ENCODE peak calls at places on chromosomes 3 and 15, in four cellular contexts. F is testis, G is hepatocyte, N is lower leg skin. W is an unnamed sample.

GRCh38 chr15:48695835-48696573 is 50.5 kb upstream of the FBN1 start:
- DNase-seq in F (no peak), G (no peak), N (no peak), W (no peak)

GRCh38 chr3:48067271-48067670 is 51.1 kb upstream of the MAP4 start:
- DNase-seq in F (no peak), G (no peak), N (no peak), W (no peak)

GRCh38 chr3:148042663-148043445 is 633.7 kb downstream of the ZIC1 start:
- DNase-seq in F (no peak), G (no peak), N (no peak), W (no peak)

GRCh38 chr15:32106401-32107381 is 76.4 kb downstream of the CHRNA7 start:
- DNase-seq in F (no peak), G (no peak), N (no peak), W (no peak)

GRCh38 chr15:59741274-59741906 is 52.3 kb upstream of the BNIP2 start:
- DNase-seq in F (peak), G (peak), N (no peak), W (no peak)

GRCh38 chr3:33165372-33165771 is 51.6 kb downstream of the CRTAP start:
- DNase-seq in F (no peak), G (no peak), N (peak), W (no peak)

GRCh38 chr3:195040094-195040493 is 230.9 kb downstream of the XXYLT1 start:
- DNase-seq in F (peak), G (no peak), N (no peak), W (no peak)

GRCh38 chr3:10182950-10183349 is 18.2 kb downstream of the IRAK2 start:
- DNase-seq in F (no peak), G (no peak), N (no peak), W (no peak)

GRCh38 chr3:146087121-146087520 is 73.9 kb downstream of the PLOD2 start:
- DNase-seq in F (no peak), G (no peak), N (no peak), W (no peak)

DNA sequence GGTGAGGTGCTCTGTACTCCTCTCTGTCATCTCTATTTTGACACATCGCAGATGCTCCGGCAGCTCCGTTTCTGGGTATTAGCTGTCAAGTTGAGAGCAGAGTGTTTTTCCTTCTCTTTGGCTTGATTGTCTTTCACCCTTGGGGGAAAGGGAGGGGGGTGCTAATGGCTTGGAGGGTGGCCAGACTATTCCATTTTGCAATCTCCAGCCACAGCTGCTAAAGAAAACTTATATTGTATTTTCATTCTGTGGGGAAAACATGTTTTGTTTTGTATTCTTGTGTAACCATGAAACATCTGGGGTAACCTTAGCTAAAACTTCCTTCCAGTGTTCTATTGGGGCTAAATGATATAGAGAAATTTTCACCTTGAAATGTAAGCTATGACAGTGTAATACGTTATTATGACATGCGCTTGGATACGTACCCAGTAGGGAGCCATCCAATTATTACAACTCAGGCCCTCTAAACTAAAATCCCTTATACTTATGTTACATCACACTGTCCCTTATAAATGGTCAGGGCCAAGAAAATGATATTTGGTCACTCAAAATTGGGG is 14.0 kb upstream of the LARP6 start:
- DNase-seq in F (peak), G (peak), N (no peak), W (peak)
- H3K4me3 ChIP-seq in F (no peak), G (no peak), N (no peak), W (no peak)

DNA sequence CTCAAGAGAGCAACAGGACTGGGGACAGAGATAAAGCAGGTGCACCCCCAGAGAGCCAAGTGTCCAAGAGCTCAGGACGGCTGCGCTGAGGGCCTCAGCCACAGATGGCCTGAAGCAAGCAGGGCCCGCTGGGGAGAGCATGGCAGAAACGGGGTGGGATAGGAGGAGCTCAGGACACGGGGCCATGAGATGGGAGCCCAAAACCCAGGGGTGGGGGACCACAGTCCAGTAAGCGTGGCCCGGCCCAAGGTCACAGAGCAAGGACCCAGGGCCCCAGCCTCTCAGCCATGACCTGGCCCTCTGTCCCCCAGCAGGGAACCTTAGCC is 9.5 kb downstream of the DUSP7 start:
- DNase-seq in F (no peak), G (no peak), N (no peak), W (no peak)
- H3K4me3 ChIP-seq in F (no peak), G (no peak), N (no peak), W (no peak)

GRCh38 chr3:50608278-50608677 is 3.3 kb downstream of the CISH start:
- DNase-seq in F (no peak), G (no peak), N (no peak), W (no peak)
- H3K4me3 ChIP-seq in F (no peak), G (no peak), N (no peak), W (no peak)

GRCh38 chr15:70376031-70376928 is 278.6 kb upstream of the TLE3 start:
- DNase-seq in F (no peak), G (no peak), N (no peak), W (no peak)
- H3K4me3 ChIP-seq in F (no peak), G (no peak), N (no peak), W (no peak)

GRCh38 chr3:87997298-87997697 is 61.5 kb downstream of the CGGBP1 start:
- DNase-seq in F (no peak), G (no peak), N (peak), W (no peak)

GRCh38 chr3:87993566-87993965 is 65.2 kb downstream of the CGGBP1 start:
- DNase-seq in F (no peak), G (no peak), N (no peak), W (no peak)

GRCh38 chr3:88000853-88001252 is 58.0 kb downstream of the CGGBP1 start:
- DNase-seq in F (peak), G (peak), N (no peak), W (no peak)

GRCh38 chr3:87997966-87998365 is 60.8 kb downstream of the CGGBP1 start:
- DNase-seq in F (no peak), G (no peak), N (no peak), W (no peak)

GRCh38 chr3:87996845-87997244 is 62.0 kb downstream of the CGGBP1 start:
- DNase-seq in F (no peak), G (no peak), N (no peak), W (no peak)
- H3K4me3 ChIP-seq in F (no peak), G (no peak), N (no peak), W (no peak)

GRCh38 chr15:88802991-88803240 is 320 bp upstream of the ACAN start:
- DNase-seq in F (no peak), G (no peak), N (no peak), W (no peak)
- H3K4me3 ChIP-seq in F (peak), G (no peak), N (no peak), W (peak)

DNA sequence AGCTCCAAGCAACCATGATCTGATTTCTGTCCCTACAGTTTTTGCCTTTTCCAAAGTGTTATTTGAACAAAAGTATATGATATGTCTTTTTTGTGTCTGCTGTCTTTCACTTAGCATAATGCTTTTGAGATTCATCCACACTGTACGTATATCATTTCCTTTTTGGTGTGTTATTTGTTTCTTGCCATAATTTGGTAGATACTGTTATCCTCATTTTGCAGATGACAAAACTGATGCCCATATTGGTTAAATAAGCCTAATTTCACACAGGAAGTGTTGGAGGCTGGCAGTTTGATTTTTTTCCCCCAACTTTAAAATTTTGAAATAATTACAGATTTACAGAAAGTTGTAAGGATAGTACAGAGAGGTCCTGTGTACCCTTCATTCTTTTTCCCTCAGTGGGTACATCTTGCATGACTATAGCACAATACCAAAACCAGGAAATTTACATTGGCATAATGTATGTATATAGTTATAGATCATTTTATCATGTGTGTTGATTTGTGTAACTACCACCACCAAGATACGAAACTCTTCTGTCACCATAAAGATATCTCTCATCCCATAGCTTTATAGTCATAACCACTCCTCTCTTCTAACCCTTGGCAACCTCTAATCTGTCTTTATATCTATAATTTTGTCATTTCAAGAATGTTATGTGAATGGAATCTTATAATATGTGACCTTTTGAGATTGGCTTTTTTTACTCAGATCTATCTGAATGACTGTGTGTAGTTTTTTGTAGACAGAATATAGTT is 55.6 kb downstream of the RASA2 start:
- DNase-seq in F (no peak), G (no peak), N (no peak), W (no peak)
- H3K4me3 ChIP-seq in F (no peak), G (no peak), N (no peak), W (no peak)

DNA sequence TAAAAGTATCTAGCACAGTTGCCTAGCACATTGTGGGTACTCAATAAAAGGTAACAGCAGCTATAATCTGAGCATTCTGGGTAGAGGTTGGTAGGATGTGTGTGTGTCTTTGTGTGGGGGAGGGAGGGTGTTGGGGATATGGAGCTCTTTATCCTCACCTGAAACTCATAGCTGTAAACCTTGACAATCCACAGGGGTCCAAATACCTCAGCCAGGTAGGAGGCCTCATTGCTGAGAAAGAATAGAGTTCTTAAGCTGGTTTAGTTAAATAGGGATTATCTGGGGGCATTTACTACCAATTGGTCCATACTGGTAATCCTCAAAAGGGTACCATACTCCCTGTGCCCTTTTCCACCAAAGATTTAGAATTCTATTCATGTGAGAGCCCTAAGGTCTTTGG is 3.9 kb downstream of the SERF2 start:
- DNase-seq in F (no peak), G (no peak), N (no peak), W (no peak)
- H3K4me3 ChIP-seq in F (no peak), G (no peak), N (no peak), W (no peak)

DNA sequence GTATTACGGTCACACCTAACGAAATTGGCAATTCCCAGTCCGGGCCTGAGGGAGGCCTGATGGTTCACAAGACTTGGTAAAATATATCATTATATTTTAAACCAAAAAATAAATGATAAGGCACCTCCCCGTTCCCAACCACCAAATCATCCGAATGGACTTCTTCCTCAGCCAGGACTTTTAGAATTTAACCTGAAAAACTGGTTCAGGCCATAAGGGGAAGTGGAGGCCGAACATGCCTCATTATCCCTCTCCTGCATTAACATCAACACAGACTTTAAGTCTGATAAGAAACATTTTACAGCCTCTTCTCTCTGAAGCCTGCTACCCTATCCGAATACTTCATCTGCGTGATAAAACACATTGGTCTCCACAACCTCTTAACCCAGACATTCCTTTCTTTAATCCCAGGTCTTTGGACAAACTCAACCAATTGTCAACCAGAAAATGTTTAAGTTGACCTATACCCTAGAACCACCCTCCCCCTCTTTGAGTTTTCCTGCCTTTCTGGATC is 800 bp upstream of the SLC41A3 start:
- DNase-seq in F (no peak), G (no peak), N (no peak), W (no peak)
- H3K4me3 ChIP-seq in F (peak), G (peak), N (no peak), W (peak)